ENCODE peak calls at places on chromosome 1, in five cellular contexts. D, C, I, R and F are unnamed samples.

GRCh38 chr1:171188388-171189266 is 3.5 kb downstream of the FMO2 start:
- DNase-seq in D (peak; percentile 74), I (peak; percentile 75), R (peak; percentile 30), C (no peak), F (peak; percentile 16)

GRCh38 chr1:228408869-228409805 is 2.5 kb upstream of the TRIM11 start:
- DNase-seq in I (no peak), C (no peak), D (peak; percentile 38), R (no peak), F (no peak)

GRCh38 chr1:7149080-7149838 is 364.0 kb downstream of the CAMTA1 start:
- DNase-seq in I (no peak), D (peak; percentile 84), C (no peak), R (no peak), F (no peak)

GRCh38 chr1:157993179-157994080 is at the start of gene KIRREL1:
- DNase-seq in C (no peak), D (peak; percentile 82), R (no peak), I (no peak), F (no peak)

GRCh38 chr1:960371-961131 is at the start of gene KLHL17:
- DNase-seq in C (no peak), R (peak; percentile 85), D (peak; percentile 94), I (peak; percentile 72), F (peak; percentile 70)

GRCh38 chr1:211343607-211344334 is 17.1 kb downstream of the TRAF5 start:
- DNase-seq in R (no peak), C (no peak), D (peak; percentile 24), I (no peak), F (no peak)

GRCh38 chr1:162185299-162185698 is 115.8 kb downstream of the NOS1AP start:
- DNase-seq in C (no peak), I (no peak), D (no peak), R (no peak), F (no peak)

GRCh38 chr1:19341201-19342076 is 29.3 kb downstream of the SLC66A1 start:
- DNase-seq in C (no peak), R (peak; percentile 84), D (peak; percentile 97), I (peak; percentile 20), F (peak; percentile 66)

GRCh38 chr1:13801232-13801631 is 101.2 kb downstream of the PRDM2 start:
- DNase-seq in R (no peak), D (no peak), C (peak; percentile 91), I (no peak), F (no peak)

GRCh38 chr1:3000214-3000613 is 21.1 kb upstream of the ACTRT2 start:
- DNase-seq in I (no peak), C (no peak), D (no peak), R (no peak), F (no peak)

GRCh38 chr1:161226320-161226711 is 456 bp downstream of the TOMM40L start:
- DNase-seq in I (peak; percentile 56), R (no peak), C (no peak), D (peak; percentile 65), F (no peak)

GRCh38 chr1:22273686-22274681 is 131.1 kb upstream of the WNT4 start:
- DNase-seq in D (no peak), I (no peak), R (no peak), C (no peak), F (no peak)

GRCh38 chr1:180271640-180272255 is 41.7 kb downstream of the LHX4 start:
- DNase-seq in I (no peak), D (peak; percentile 46), C (no peak), R (no peak), F (no peak)

GRCh38 chr1:29370067-29370466 is 133.7 kb downstream of the PTPRU start:
- DNase-seq in I (no peak), R (no peak), C (no peak), D (no peak), F (no peak)

GRCh38 chr1:244353572-244354091 is 98.1 kb downstream of the ADSS2 start:
- DNase-seq in R (peak; percentile 24), C (peak; percentile 79), I (no peak), D (peak; percentile 85), F (no peak)

GRCh38 chr1:11918779-11919519 is 7.3 kb downstream of the KIAA2013 start:
- DNase-seq in D (no peak), I (no peak), R (no peak), C (no peak), F (no peak)

GRCh38 chr1:155008015-155008941 is 5.7 kb downstream of the ZBTB7B start:
- DNase-seq in D (no peak), I (no peak), R (peak; percentile 72), C (no peak), F (no peak)

GRCh38 chr1:91397605-91398004 is 7.0 kb downstream of the HFM1 start:
- DNase-seq in R (no peak), I (no peak), D (no peak), C (no peak), F (no peak)